ENCODE peak calls at places on chromosomes 4 and X, in eight cellular contexts. V is adrenal gland, K is dorsolateral prefrontal cortex, M is cardiac muscle cell, U is IMR-90, L is lung, P is pancreas, T is hepatocyte. E is an unnamed sample.

GRCh38 chrX:55007633-55008032 is 7.5 kb downstream of the APEX2 start:
- DNase-seq in V (peak; percentile 63), K (no peak), M (no peak), U (peak; percentile 63), L (peak; percentile 41), P (peak; percentile 34), T (peak; percentile 75), E (no peak)

GRCh38 chrX:33273521-33273920 is 62.2 kb upstream of the DMD start:
- DNase-seq in V (no peak), K (no peak), M (no peak), U (peak; percentile 3), L (no peak), P (no peak), T (no peak), E (no peak)

GRCh38 chr4:162499478-162499877 is 335.7 kb upstream of the FSTL5 start:
- DNase-seq in V (no peak), K (no peak), M (no peak), U (no peak), L (no peak), P (no peak), T (no peak), E (no peak)

GRCh38 chr4:85420831-85421230 is 54.1 kb upstream of the ARHGAP24 start:
- DNase-seq in V (no peak), K (peak; percentile 49), M (peak; percentile 5), U (no peak), L (no peak), P (no peak), T (no peak), E (no peak)

GRCh38 chr4:72109959-72110497 is 78.2 kb downstream of the NPFFR2 start:
- DNase-seq in V (no peak), K (no peak), M (no peak), U (no peak), L (no peak), P (no peak), T (no peak), E (no peak)

GRCh38 chrX:152932598-152933175 is 34.8 kb downstream of the ZNF185 start:
- DNase-seq in V (no peak), K (peak; percentile 16), M (no peak), U (no peak), L (no peak), P (no peak), T (no peak), E (no peak)

GRCh38 chr4:65344278-65344825 is 325.9 kb downstream of the EPHA5 start:
- DNase-seq in V (no peak), K (no peak), M (no peak), U (no peak), L (no peak), P (no peak), T (no peak), E (no peak)

GRCh38 chr4:22501715-22502095 is 14.2 kb downstream of the ADGRA3 start:
- DNase-seq in V (no peak), K (no peak), M (no peak), U (no peak), L (no peak), P (no peak), T (no peak), E (no peak)

GRCh38 chrX:13750204-13750603 is 15.7 kb downstream of the OFD1 start:
- DNase-seq in V (no peak), K (no peak), M (peak; percentile 40), U (peak; percentile 48), L (no peak), P (no peak), T (peak; percentile 38), E (no peak)

GRCh38 chr4:162644346-162644745 is 480.5 kb upstream of the FSTL5 start:
- DNase-seq in V (no peak), K (no peak), M (no peak), U (no peak), L (no peak), P (no peak), T (no peak), E (no peak)

GRCh38 chrX:140318306-140318705 is 186.6 kb downstream of the SOX3 start:
- DNase-seq in V (no peak), K (no peak), M (no peak), U (no peak), L (no peak), P (no peak), T (no peak), E (no peak)
- H3K27me3 ChIP-seq in V (no peaks in the 10 kb centered on the region), K (peaks cover 5% of the 10 kb centered on the region), M (no peaks in the 10 kb centered on the region), U (no peaks in the 10 kb centered on the region), L (no peaks in the 10 kb centered on the region), P (no peaks in the 10 kb centered on the region), T (no peaks in the 10 kb centered on the region), E (no peaks in the 10 kb centered on the region)

DNA sequence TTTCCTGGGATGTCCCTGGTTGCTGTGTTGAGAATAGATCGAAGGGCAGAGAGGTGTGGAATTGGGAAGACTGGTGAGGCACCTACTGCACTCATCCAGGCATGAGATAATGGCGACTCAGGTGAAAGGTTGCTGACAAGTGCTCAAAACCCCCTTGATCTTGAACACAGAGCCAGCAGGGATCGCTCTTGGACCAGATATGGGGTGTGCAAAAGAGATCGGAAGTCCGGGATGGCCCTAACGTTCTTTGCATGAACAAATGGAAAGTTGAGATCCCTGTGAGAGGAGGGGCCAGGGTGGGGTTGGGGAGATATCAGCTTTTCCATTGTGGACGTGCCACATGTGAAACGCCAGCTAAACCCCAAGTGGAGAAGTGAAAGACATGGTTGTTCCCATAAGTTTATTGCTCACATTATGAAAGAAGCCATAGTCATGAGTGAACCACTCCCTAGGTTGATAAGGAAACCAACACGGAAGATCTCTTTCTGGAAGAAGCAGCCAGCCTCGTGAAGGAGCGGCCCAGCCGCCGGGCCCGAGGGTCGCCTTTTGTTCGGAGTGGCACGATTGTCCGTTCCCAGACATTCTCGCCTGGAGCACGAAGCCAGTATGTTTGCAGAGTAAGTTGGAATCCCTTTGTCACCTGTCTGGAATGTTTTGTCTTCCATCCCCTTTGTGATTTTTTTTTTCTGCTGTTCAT is 22.6 kb upstream of the CLCN4 start:
- DNase-seq in V (no peak), K (no peak), M (no peak), U (no peak), L (no peak), P (no peak), T (no peak), E (no peak)
- TF ChIP-seq CTCF in V (no peak), K (no peak), M (no peak), U (no peak), L (no peak), P (no peak), T (no peak), E (no peak)

DNA sequence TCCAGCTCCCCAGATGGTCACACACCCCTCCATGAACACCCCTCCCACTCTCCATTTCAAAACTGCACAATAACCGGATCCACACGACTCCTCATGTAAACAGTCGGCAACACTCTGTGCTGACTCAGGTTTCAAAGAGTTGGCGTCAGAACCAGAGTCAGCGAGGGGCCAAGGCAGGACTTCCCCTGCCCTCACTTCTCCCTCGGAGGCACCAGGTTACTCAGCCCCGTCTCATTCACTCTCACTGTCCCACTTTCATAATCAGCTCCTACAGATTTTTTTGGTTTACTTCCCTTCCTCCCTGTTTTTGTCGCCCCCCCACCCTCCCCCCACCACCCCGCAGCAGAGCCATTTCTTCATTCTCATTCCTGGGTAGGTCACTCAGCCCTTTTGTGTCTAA is 2.7 kb upstream of the TIMP1 start:
- DNase-seq in V (no peak), K (no peak), M (no peak), U (peak; percentile 90), L (peak; percentile 38), P (no peak), T (peak; percentile 4), E (no peak)
- H3K4me3 ChIP-seq in V (no peak overlapping the region), K (no peak overlapping the region), M (no peak overlapping the region), U (no peak overlapping the region), L (no peak overlapping the region), P (no peak overlapping the region), T (no peak overlapping the region), E (no peak overlapping the region)

GRCh38 chrX:105821471-105822081 is 763 bp upstream of the NRK start:
- DNase-seq in V (peak; percentile 23), K (no peak), M (peak; percentile 42), U (peak; percentile 45), L (no peak), P (no peak), T (peak; percentile 38), E (no peak)
- H3K27me3 ChIP-seq in V (peaks cover 14% of the 10 kb centered on the region), K (peaks cover 43% of the 10 kb centered on the region), M (peaks cover 65% of the 10 kb centered on the region), U (peaks cover 5% of the 10 kb centered on the region), L (peaks cover 12% of the 10 kb centered on the region), P (peaks cover 3% of the 10 kb centered on the region), T (peaks cover 21% of the 10 kb centered on the region), E (no peaks in the 10 kb centered on the region)

GRCh38 chr4:41957634-41958033 is 22.4 kb downstream of the TMEM33 start:
- DNase-seq in V (no peak), K (no peak), M (peak; percentile 56), U (peak; percentile 5), L (no peak), P (no peak), T (peak; percentile 10), E (no peak)

GRCh38 chr4:41967392-41967791 is 14.2 kb upstream of the DCAF4L1 start:
- DNase-seq in V (no peak), K (no peak), M (no peak), U (no peak), L (no peak), P (no peak), T (no peak), E (no peak)

GRCh38 chr4:41964401-41964800 is 17.2 kb upstream of the DCAF4L1 start:
- DNase-seq in V (no peak), K (no peak), M (no peak), U (no peak), L (no peak), P (no peak), T (no peak), E (no peak)

GRCh38 chr4:41963105-41963504 is 18.5 kb upstream of the DCAF4L1 start:
- DNase-seq in V (no peak), K (no peak), M (peak; percentile 23), U (peak; percentile 10), L (no peak), P (no peak), T (peak; percentile 24), E (no peak)
- TF ChIP-seq CTCF in V (no peak), K (peak; percentile 43), M (peak; percentile 47), U (peak; percentile 39), L (no peak), P (peak; percentile 20), T (peak; percentile 42), E (peak; percentile 39)

DNA sequence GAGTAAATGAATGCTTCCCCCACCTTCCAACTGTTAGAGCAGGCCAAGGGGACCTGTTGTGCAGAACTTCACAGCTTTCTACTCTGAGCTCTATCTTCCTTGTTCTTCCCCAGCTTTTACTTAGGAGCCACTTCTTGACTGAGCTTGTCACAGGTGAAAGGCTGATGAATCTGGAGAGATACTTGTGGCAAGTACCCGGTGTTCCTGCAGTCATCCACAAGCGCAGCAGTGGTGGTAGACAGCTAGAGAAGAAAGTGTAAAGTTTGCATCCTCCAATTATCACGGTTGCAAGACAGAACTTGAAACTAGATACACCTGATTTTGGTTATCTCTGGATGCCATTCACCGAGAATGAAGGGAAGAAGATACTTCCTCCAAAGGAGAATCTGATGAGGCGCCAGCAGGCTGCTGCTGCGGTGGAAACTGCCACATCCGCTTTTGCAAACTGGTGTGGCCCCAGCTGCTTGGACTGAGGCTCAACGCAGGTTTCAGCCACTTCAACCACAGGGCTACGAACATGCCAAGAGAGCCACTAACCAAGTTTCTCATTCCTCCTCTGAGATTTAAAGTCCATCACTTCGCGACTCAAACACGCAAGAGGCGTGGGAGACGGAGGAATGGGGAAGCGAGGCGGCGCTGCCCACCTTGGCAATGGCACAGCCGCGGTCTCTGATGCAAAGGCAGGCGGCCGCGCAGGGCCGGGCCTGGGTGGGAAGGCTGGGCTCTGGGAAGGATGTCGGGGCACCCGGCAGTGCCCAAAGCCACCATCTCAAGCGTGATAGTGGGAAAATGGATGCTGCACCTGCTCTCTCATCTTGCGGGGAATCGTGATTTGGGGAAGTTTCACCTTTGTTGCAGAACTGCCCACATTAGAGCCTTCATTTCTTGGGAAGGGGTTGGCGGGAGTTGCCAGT is 1.3 kb upstream of the FHIP1A start:
- DNase-seq in V (peak; percentile 27), K (peak; percentile 36), M (no peak), U (no peak), L (peak; percentile 36), P (peak; percentile 59), T (peak; percentile 57), E (no peak)
- H3K4me3 ChIP-seq in V (peak overlapping the region; percentile 54), K (peak overlapping the region; percentile 74), M (peak overlapping the region; percentile 62), U (no peak overlapping the region), L (no peak overlapping the region), P (peak overlapping the region; percentile 36), T (no peak overlapping the region), E (peak overlapping the region; percentile 64)

E was measured in CD8-positive, alpha-beta T cell.